ENCODE peak calls at places on chromosomes 11 and 22, in five cellular contexts. J is glutamatergic neuron, B is T-helper 2 cell, N is testis, Z is NCI-H345. U is an unnamed sample.

GRCh38 chr11:40877256-40877655 is 582.2 kb downstream of the LRRC4C start:
- DNase-seq in J (no peak), N (no peak), Z (no peak), B (no peak), U (no peak)

GRCh38 chr11:59810911-59811259 is 307 bp upstream of the MRPL16 start:
- DNase-seq in B (no peak), N (no peak), J (no peak), Z (no peak), U (no peak)

GRCh38 chr11:44456544-44457270 is 108.8 kb upstream of the CD82 start:
- DNase-seq in Z (no peak), J (no peak), N (no peak), B (no peak), U (no peak)

GRCh38 chr22:37179126-37179470 is 8.9 kb downstream of the C1QTNF6 start:
- DNase-seq in B (no peak), J (no peak), N (no peak), Z (no peak), U (peak; percentile 36)

GRCh38 chr11:4637662-4638047 is 378 bp downstream of the OR51D1 start:
- DNase-seq in Z (no peak), B (no peak), N (no peak), J (no peak), U (no peak)

GRCh38 chr11:17812286-17813187 is 78.0 kb downstream of the KCNC1 start:
- DNase-seq in Z (peak; percentile 90), J (no peak), N (no peak), B (no peak), U (no peak)

GRCh38 chr11:63490551-63491239 is at the start of gene PLAAT5:
- DNase-seq in J (peak; percentile 59), B (no peak), Z (no peak), N (peak; percentile 71), U (peak; percentile 79)

GRCh38 chr22:17855891-17856290 is 81.6 kb upstream of the BID start:
- DNase-seq in J (no peak), N (peak; percentile 58), B (no peak), Z (no peak), U (no peak)

GRCh38 chr22:37905534-37906363 is at the start of gene MICALL1:
- DNase-seq in B (peak; percentile 47), J (peak; percentile 82), N (peak; percentile 69), Z (peak; percentile 29), U (peak; percentile 89)

GRCh38 chr11:70498171-70498571 is 99.8 kb downstream of the CTTN start:
- DNase-seq in N (no peak), J (no peak), B (no peak), Z (no peak), U (peak; percentile 25)

GRCh38 chr11:82174610-82175009 is 559.1 kb downstream of the FAM181B start:
- DNase-seq in J (no peak), B (no peak), N (no peak), Z (no peak), U (no peak)

GRCh38 chr11:101444164-101444563 is 139.6 kb downstream of the TRPC6 start:
- DNase-seq in N (no peak), B (no peak), Z (no peak), J (no peak), U (no peak)

U was measured in upper lobe of right lung.